ENCODE peak calls at places on chromosomes 5 and 9, in five cellular contexts. N is DMS 273 treated with DMSO at 0.1 percent for 48 hours, I is SK-N-MC, M is AG10803, G is GM12865. W is an unnamed sample.
A peak's percentile ranks its signal among the peaks of the same experiment; 100 is the strongest.

GRCh38 chr5:39906146-39906545 is 481.4 kb upstream of the DAB2 start:
- DNase-seq in N (no peak), I (no peak), M (peak; percentile 49), G (no peak), W (no peak)

GRCh38 chr5:60943624-60944023 is 1.2 kb downstream of the ERCC8 start:
- DNase-seq in N (no peak), I (no peak), M (no peak), G (no peak), W (no peak)

GRCh38 chr5:89204766-89205165 is 321.8 kb upstream of the MEF2C start:
- DNase-seq in N (no peak), I (no peak), M (peak; percentile 63), G (no peak), W (no peak)

GRCh38 chr5:115842952-115843351 is 1.2 kb downstream of the AP3S1 start:
- DNase-seq in N (peak; percentile 25), I (no peak), M (no peak), G (no peak), W (no peak)

GRCh38 chr5:151284392-151284967 is 19.1 kb downstream of the SLC36A3 start:
- DNase-seq in N (no peak), I (no peak), M (no peak), G (peak; percentile 29), W (no peak)

GRCh38 chr9:133306242-133307194 is 29.5 kb downstream of the SURF6 start:
- DNase-seq in N (no peak), I (no peak), M (peak; percentile 40), G (no peak), W (peak; percentile 46)

GRCh38 chr5:106875591-106876297 is 795.0 kb downstream of the EFNA5 start:
- DNase-seq in N (no peak), I (no peak), M (peak; percentile 48), G (peak; percentile 66), W (no peak)

GRCh38 chr5:150044334-150044681 is 42.0 kb downstream of the CSF1R start:
- DNase-seq in N (no peak), I (peak; percentile 16), M (peak; percentile 34), G (no peak), W (no peak)

GRCh38 chr9:123131258-123131657 is 97.8 kb downstream of the GPR21 start:
- DNase-seq in N (no peak), I (no peak), M (peak; percentile 80), G (no peak), W (no peak)

GRCh38 chr5:187617-188451 is 3.5 kb upstream of the LRRC14B start:
- DNase-seq in N (no peak), I (no peak), M (peak; percentile 37), G (no peak), W (no peak)

GRCh38 chr5:73909474-73909873 is 283.5 kb downstream of the ARHGEF28 start:
- DNase-seq in N (no peak), I (no peak), M (no peak), G (no peak), W (no peak)

GRCh38 chr9:135939351-135940265 is 21.6 kb downstream of the UBAC1 start:
- DNase-seq in N (no peak), I (no peak), M (no peak), G (peak; percentile 23), W (no peak)

GRCh38 chr5:137155621-137156020 is 343.5 kb downstream of the SPOCK1 start:
- DNase-seq in N (no peak), I (no peak), M (no peak), G (no peak), W (no peak)

W was measured in NCI-H1694 treated with DMSO at 0.1 percent for 48 hours.